ENCODE peak calls at places on chromosomes 16 and 17, in six cellular contexts. P is tibial nerve; F is activated naive CD4-positive, alpha-beta T cell treated with anti-CD3 and anti-CD28 coated beads, Interleukin-2, amount 50 U/mL, for 16 hours; I is RWPE1; T is breast epithelium; L is lower lobe of right lung. G is an unnamed sample.

GRCh38 chr16:67128887-67129286 is 19.1 kb downstream of the PHAF1 start:
- DNase-seq in P (no peak), F (no peak), I (no peak), T (no peak), L (no peak), G (no peak)

GRCh38 chr16:1069154-1069553 is 3.4 kb upstream of the SSTR5 start:
- DNase-seq in P (no peak), F (no peak), I (no peak), T (no peak), L (no peak), G (no peak)

GRCh38 chr16:58026139-58026704 is 668 bp downstream of the MMP15 start:
- DNase-seq in P (no peak), F (peak), I (peak), T (no peak), L (peak), G (peak)

GRCh38 chr16:89133457-89134127 is 38.0 kb upstream of the CDH15 start:
- DNase-seq in P (no peak), F (peak), I (no peak), T (no peak), L (peak), G (no peak)

GRCh38 chr16:78894872-78895271 is 705.7 kb downstream of the MAF start:
- DNase-seq in P (no peak), F (no peak), I (no peak), T (no peak), L (no peak), G (no peak)

GRCh38 chr17:71180801-71181385 is 939.9 kb upstream of the SOX9 start:
- DNase-seq in P (no peak), F (no peak), I (no peak), T (no peak), L (no peak), G (peak)

GRCh38 chr17:74432484-74433391 is 850 bp downstream of the GPRC5C start:
- DNase-seq in P (no peak), F (no peak), I (no peak), T (no peak), L (no peak), G (no peak)

GRCh38 chr16:69831212-69832123 is 69.3 kb downstream of the WWP2 start:
- DNase-seq in P (no peak), F (no peak), I (no peak), T (no peak), L (no peak), G (no peak)

GRCh38 chr17:21199856-21200255 is 14.1 kb downstream of the TMEM11 start:
- DNase-seq in P (no peak), F (no peak), I (no peak), T (no peak), L (no peak), G (no peak)

GRCh38 chr16:17076121-17076757 is 394.5 kb downstream of the XYLT1 start:
- DNase-seq in P (no peak), F (no peak), I (no peak), T (no peak), L (no peak), G (no peak)

GRCh38 chr16:63292036-63292435 is 1255.8 kb upstream of the CDH8 start:
- DNase-seq in P (no peak), F (no peak), I (no peak), T (no peak), L (no peak), G (no peak)

GRCh38 chr16:10210979-10211378 is 28.8 kb upstream of the GRIN2A start:
- DNase-seq in P (no peak), F (no peak), I (no peak), T (no peak), L (no peak), G (no peak)

GRCh38 chr16:76175718-76176117 is 101.5 kb upstream of the CNTNAP4 start:
- DNase-seq in P (no peak), F (no peak), I (no peak), T (no peak), L (no peak), G (no peak)

GRCh38 chr16:379183-379960 is 2.4 kb downstream of the PGAP6 start:
- DNase-seq in P (no peak), F (no peak), I (no peak), T (peak), L (peak), G (peak)

GRCh38 chr16:11180489-11180888 is 75.5 kb downstream of the SOCS1 start:
- DNase-seq in P (no peak), F (no peak), I (no peak), T (no peak), L (peak), G (peak)

GRCh38 chr16:85556456-85557082 is 56.6 kb upstream of the GSE1 start:
- DNase-seq in P (no peak), F (peak), I (peak), T (peak), L (peak), G (peak)

GRCh38 chr17:44251062-44251461 is 16.9 kb downstream of the SLC4A1 start:
- DNase-seq in P (no peak), F (no peak), I (no peak), T (no peak), L (no peak), G (no peak)

GRCh38 chr16:86517652-86518258 is 7.4 kb downstream of the FOXF1 start:
- DNase-seq in P (peak), F (no peak), I (peak), T (no peak), L (no peak), G (peak)

GRCh38 chr17:82225368-82226029 is 3.3 kb upstream of the SLC16A3 start:
- DNase-seq in P (no peak), F (no peak), I (no peak), T (no peak), L (peak), G (no peak)

GRCh38 chr17:48618366-48618896 is 3.3 kb upstream of the HOXB8 start:
- DNase-seq in P (peak), F (peak), I (peak), T (peak), L (peak), G (peak)

GRCh38 chr17:35612924-35613521 is 25.9 kb downstream of the AP2B1 start:
- DNase-seq in P (peak), F (peak), I (peak), T (no peak), L (no peak), G (peak)

GRCh38 chr17:42797067-42798007 is 1.2 kb downstream of the COA3 start:
- DNase-seq in P (no peak), F (no peak), I (no peak), T (no peak), L (no peak), G (peak)

GRCh38 chr17:32757963-32758362 is 119.0 kb downstream of the MYO1D start:
- DNase-seq in P (no peak), F (no peak), I (no peak), T (no peak), L (no peak), G (peak)

GRCh38 chr16:12067714-12068401 is 91.3 kb downstream of the SNX29 start:
- DNase-seq in P (peak), F (peak), I (peak), T (peak), L (no peak), G (peak)

GRCh38 chr16:89860747-89861304 is 12.6 kb upstream of the TCF25 start:
- DNase-seq in P (peak), F (peak), I (peak), T (no peak), L (peak), G (peak)

GRCh38 chr16:59593256-59593655 is 859.1 kb upstream of the GOT2 start:
- DNase-seq in P (no peak), F (no peak), I (peak), T (no peak), L (no peak), G (peak)

GRCh38 chr17:33976816-33977215 is 278.3 kb upstream of the CCL2 start:
- DNase-seq in P (no peak), F (no peak), I (no peak), T (no peak), L (no peak), G (no peak)

GRCh38 chr16:87421369-87421912 is 29.3 kb downstream of the MAP1LC3B start:
- DNase-seq in P (no peak), F (no peak), I (no peak), T (no peak), L (no peak), G (no peak)

GRCh38 chr16:86959729-86960128 is 357.5 kb downstream of the C16orf95 start:
- DNase-seq in P (no peak), F (no peak), I (no peak), T (no peak), L (no peak), G (no peak)

GRCh38 chr17:8326591-8327583 is 12.8 kb upstream of the ODF4 start:
- DNase-seq in P (peak), F (peak), I (no peak), T (no peak), L (no peak), G (peak)

GRCh38 chr17:48995332-48995870 is 1.8 kb upstream of the IGF2BP1 start:
- DNase-seq in P (no peak), F (no peak), I (no peak), T (no peak), L (no peak), G (no peak)

GRCh38 chr17:29190808-29191207 is 10.6 kb upstream of the MYO18A start:
- DNase-seq in P (no peak), F (no peak), I (no peak), T (no peak), L (no peak), G (no peak)

GRCh38 chr17:57859601-57860413 is 10.0 kb upstream of the MRPS23 start:
- DNase-seq in P (no peak), F (no peak), I (no peak), T (no peak), L (no peak), G (no peak)

GRCh38 chr16:73083271-73083670 is 35.3 kb upstream of the ZFHX3 start:
- DNase-seq in P (no peak), F (no peak), I (no peak), T (no peak), L (no peak), G (no peak)

G was measured in epithelial cell of esophagus.